ENCODE peak calls at places on chromosomes 4 and X, in ten cellular contexts. One of them, this sample, is unnamed.

GRCh38 chr4:172596206-172596605 is 572.4 kb upstream of the GALNT7 start:
- DNase-seq in RKO: no peak
- DNase-seq in Caki2: no peak
- DNase-seq in mucosa of descending colon: no peak
- DNase-seq in left ventricle myocardium superior: no peak
- DNase-seq in LHCN-M2: no peak
- DNase-seq in thoracic aorta: no peak
- DNase-seq in C1 segment of cervical spinal cord: no peak
- DNase-seq in activated CD8-positive, alpha-beta memory T cell treated with anti-CD3 and anti-CD28 coated beads for 48 hours: no peak
- DNase-seq in ELR: no peak
- DNase-seq in this sample: no peak

GRCh38 chr4:5888222-5888701 is 4.6 kb downstream of the CRMP1 start:
- DNase-seq in mucosa of descending colon: no peak
- DNase-seq in left ventricle myocardium superior: peak; percentile 40
- DNase-seq in Caki2: no peak
- DNase-seq in thoracic aorta: no peak
- DNase-seq in RKO: no peak
- DNase-seq in ELR: no peak
- DNase-seq in C1 segment of cervical spinal cord: no peak
- DNase-seq in LHCN-M2: no peak
- DNase-seq in activated CD8-positive, alpha-beta memory T cell treated with anti-CD3 and anti-CD28 coated beads for 48 hours: no peak
- DNase-seq in this sample: no peak

GRCh38 chr4:189049682-189050081 is 891.0 kb upstream of the FRG1 start:
- DNase-seq in LHCN-M2: no peak
- DNase-seq in ELR: no peak
- DNase-seq in C1 segment of cervical spinal cord: no peak
- DNase-seq in activated CD8-positive, alpha-beta memory T cell treated with anti-CD3 and anti-CD28 coated beads for 48 hours: no peak
- DNase-seq in Caki2: no peak
- DNase-seq in left ventricle myocardium superior: no peak
- DNase-seq in mucosa of descending colon: no peak
- DNase-seq in RKO: no peak
- DNase-seq in thoracic aorta: no peak
- DNase-seq in this sample: peak; percentile 46

GRCh38 chrX:107672955-107673378 is 44.7 kb downstream of the PRPS1 start:
- DNase-seq in Caki2: peak; percentile 92
- DNase-seq in C1 segment of cervical spinal cord: no peak
- DNase-seq in left ventricle myocardium superior: peak; percentile 81
- DNase-seq in thoracic aorta: no peak
- DNase-seq in activated CD8-positive, alpha-beta memory T cell treated with anti-CD3 and anti-CD28 coated beads for 48 hours: peak; percentile 62
- DNase-seq in RKO: peak; percentile 25
- DNase-seq in mucosa of descending colon: peak; percentile 79
- DNase-seq in LHCN-M2: peak; percentile 86
- DNase-seq in ELR: peak; percentile 70
- DNase-seq in this sample: no peak

GRCh38 chr4:77177196-77177595 is 20.2 kb downstream of the CCNG2 start:
- DNase-seq in mucosa of descending colon: no peak
- DNase-seq in LHCN-M2: peak; percentile 99
- DNase-seq in left ventricle myocardium superior: no peak
- DNase-seq in C1 segment of cervical spinal cord: no peak
- DNase-seq in Caki2: no peak
- DNase-seq in thoracic aorta: no peak
- DNase-seq in ELR: no peak
- DNase-seq in activated CD8-positive, alpha-beta memory T cell treated with anti-CD3 and anti-CD28 coated beads for 48 hours: no peak
- DNase-seq in RKO: no peak
- DNase-seq in this sample: no peak

GRCh38 chr4:133720001-133720400 is 481.6 kb downstream of the PABPC4L start:
- DNase-seq in activated CD8-positive, alpha-beta memory T cell treated with anti-CD3 and anti-CD28 coated beads for 48 hours: no peak
- DNase-seq in thoracic aorta: no peak
- DNase-seq in LHCN-M2: peak; percentile 5
- DNase-seq in C1 segment of cervical spinal cord: no peak
- DNase-seq in left ventricle myocardium superior: no peak
- DNase-seq in ELR: peak; percentile 30
- DNase-seq in mucosa of descending colon: no peak
- DNase-seq in RKO: no peak
- DNase-seq in Caki2: no peak
- DNase-seq in this sample: peak; percentile 25

GRCh38 chrX:107619836-107620235 is 8.5 kb upstream of the PRPS1 start:
- DNase-seq in LHCN-M2: no peak
- DNase-seq in Caki2: no peak
- DNase-seq in thoracic aorta: no peak
- DNase-seq in left ventricle myocardium superior: no peak
- DNase-seq in C1 segment of cervical spinal cord: no peak
- DNase-seq in activated CD8-positive, alpha-beta memory T cell treated with anti-CD3 and anti-CD28 coated beads for 48 hours: no peak
- DNase-seq in RKO: no peak
- DNase-seq in ELR: no peak
- DNase-seq in mucosa of descending colon: no peak
- DNase-seq in this sample: no peak

GRCh38 chrX:120840826-120841225 is 34.8 kb downstream of the CT47B1 start:
- DNase-seq in LHCN-M2: peak; percentile 3
- DNase-seq in ELR: peak; percentile 28
- DNase-seq in mucosa of descending colon: no peak
- DNase-seq in activated CD8-positive, alpha-beta memory T cell treated with anti-CD3 and anti-CD28 coated beads for 48 hours: no peak
- DNase-seq in C1 segment of cervical spinal cord: no peak
- DNase-seq in RKO: peak; percentile 25
- DNase-seq in Caki2: no peak
- DNase-seq in thoracic aorta: no peak
- DNase-seq in left ventricle myocardium superior: no peak
- DNase-seq in this sample: peak; percentile 11

GRCh38 chr4:3706565-3707422 is 59.4 kb upstream of the ADRA2C start:
- DNase-seq in RKO: no peak
- DNase-seq in mucosa of descending colon: peak; percentile 3
- DNase-seq in LHCN-M2: no peak
- DNase-seq in thoracic aorta: no peak
- DNase-seq in C1 segment of cervical spinal cord: no peak
- DNase-seq in left ventricle myocardium superior: no peak
- DNase-seq in ELR: no peak
- DNase-seq in activated CD8-positive, alpha-beta memory T cell treated with anti-CD3 and anti-CD28 coated beads for 48 hours: no peak
- DNase-seq in Caki2: no peak
- DNase-seq in this sample: no peak

GRCh38 chr4:110748071-110748470 is 125.2 kb upstream of the PITX2 start:
- DNase-seq in activated CD8-positive, alpha-beta memory T cell treated with anti-CD3 and anti-CD28 coated beads for 48 hours: no peak
- DNase-seq in thoracic aorta: no peak
- DNase-seq in LHCN-M2: no peak
- DNase-seq in left ventricle myocardium superior: no peak
- DNase-seq in mucosa of descending colon: no peak
- DNase-seq in ELR: no peak
- DNase-seq in Caki2: no peak
- DNase-seq in RKO: no peak
- DNase-seq in C1 segment of cervical spinal cord: no peak
- DNase-seq in this sample: no peak

GRCh38 chr4:139986621-139987510 is 167.1 kb downstream of the MAML3 start:
- DNase-seq in thoracic aorta: no peak
- DNase-seq in activated CD8-positive, alpha-beta memory T cell treated with anti-CD3 and anti-CD28 coated beads for 48 hours: no peak
- DNase-seq in mucosa of descending colon: no peak
- DNase-seq in left ventricle myocardium superior: no peak
- DNase-seq in C1 segment of cervical spinal cord: no peak
- DNase-seq in LHCN-M2: no peak
- DNase-seq in RKO: no peak
- DNase-seq in ELR: no peak
- DNase-seq in Caki2: no peak
- DNase-seq in this sample: peak; percentile 90

GRCh38 chr4:25069014-25069413 is 38.3 kb upstream of the LGI2 start:
- DNase-seq in left ventricle myocardium superior: no peak
- DNase-seq in ELR: no peak
- DNase-seq in LHCN-M2: no peak
- DNase-seq in mucosa of descending colon: no peak
- DNase-seq in C1 segment of cervical spinal cord: no peak
- DNase-seq in RKO: no peak
- DNase-seq in Caki2: no peak
- DNase-seq in activated CD8-positive, alpha-beta memory T cell treated with anti-CD3 and anti-CD28 coated beads for 48 hours: no peak
- DNase-seq in thoracic aorta: no peak
- DNase-seq in this sample: no peak

GRCh38 chr4:77305766-77306165 is 148.8 kb downstream of the CCNG2 start:
- DNase-seq in ELR: no peak
- DNase-seq in Caki2: no peak
- DNase-seq in RKO: no peak
- DNase-seq in activated CD8-positive, alpha-beta memory T cell treated with anti-CD3 and anti-CD28 coated beads for 48 hours: no peak
- DNase-seq in thoracic aorta: no peak
- DNase-seq in LHCN-M2: no peak
- DNase-seq in C1 segment of cervical spinal cord: no peak
- DNase-seq in mucosa of descending colon: no peak
- DNase-seq in left ventricle myocardium superior: no peak
- DNase-seq in this sample: no peak

GRCh38 chr4:38614198-38614597 is 49.8 kb upstream of the KLF3 start:
- DNase-seq in mucosa of descending colon: no peak
- DNase-seq in left ventricle myocardium superior: no peak
- DNase-seq in thoracic aorta: no peak
- DNase-seq in C1 segment of cervical spinal cord: no peak
- DNase-seq in Caki2: no peak
- DNase-seq in activated CD8-positive, alpha-beta memory T cell treated with anti-CD3 and anti-CD28 coated beads for 48 hours: no peak
- DNase-seq in ELR: no peak
- DNase-seq in RKO: no peak
- DNase-seq in LHCN-M2: no peak
- DNase-seq in this sample: no peak

GRCh38 chr4:113996599-113997177 is 17.2 kb upstream of the ARSJ start:
- DNase-seq in thoracic aorta: no peak
- DNase-seq in ELR: peak; percentile 88
- DNase-seq in Caki2: peak; percentile 69
- DNase-seq in RKO: peak; percentile 69
- DNase-seq in activated CD8-positive, alpha-beta memory T cell treated with anti-CD3 and anti-CD28 coated beads for 48 hours: no peak
- DNase-seq in LHCN-M2: peak; percentile 81
- DNase-seq in C1 segment of cervical spinal cord: no peak
- DNase-seq in left ventricle myocardium superior: no peak
- DNase-seq in mucosa of descending colon: no peak
- DNase-seq in this sample: no peak

GRCh38 chrX:1546601-1547275 is 9.8 kb upstream of the P2RY8 start:
- DNase-seq in C1 segment of cervical spinal cord: no peak
- DNase-seq in thoracic aorta: no peak
- DNase-seq in left ventricle myocardium superior: no peak
- DNase-seq in activated CD8-positive, alpha-beta memory T cell treated with anti-CD3 and anti-CD28 coated beads for 48 hours: no peak
- DNase-seq in mucosa of descending colon: no peak
- DNase-seq in RKO: no peak
- DNase-seq in LHCN-M2: no peak
- DNase-seq in ELR: no peak
- DNase-seq in Caki2: no peak
- DNase-seq in this sample: no peak

GRCh38 chr4:25970691-25971427 is 56.8 kb downstream of the SMIM20 start:
- DNase-seq in thoracic aorta: no peak
- DNase-seq in LHCN-M2: peak; percentile 99
- DNase-seq in C1 segment of cervical spinal cord: no peak
- DNase-seq in activated CD8-positive, alpha-beta memory T cell treated with anti-CD3 and anti-CD28 coated beads for 48 hours: no peak
- DNase-seq in ELR: peak; percentile 10
- DNase-seq in mucosa of descending colon: peak; percentile 50
- DNase-seq in Caki2: no peak
- DNase-seq in RKO: no peak
- DNase-seq in left ventricle myocardium superior: peak; percentile 44
- DNase-seq in this sample: no peak

GRCh38 chr4:27000820-27001219 is 140.2 kb downstream of the STIM2 start:
- DNase-seq in thoracic aorta: no peak
- DNase-seq in ELR: peak; percentile 29
- DNase-seq in RKO: peak; percentile 35
- DNase-seq in mucosa of descending colon: no peak
- DNase-seq in C1 segment of cervical spinal cord: no peak
- DNase-seq in activated CD8-positive, alpha-beta memory T cell treated with anti-CD3 and anti-CD28 coated beads for 48 hours: no peak
- DNase-seq in LHCN-M2: no peak
- DNase-seq in Caki2: no peak
- DNase-seq in left ventricle myocardium superior: no peak
- DNase-seq in this sample: no peak

GRCh38 chr4:154332681-154333421 is 158.7 kb downstream of the DCHS2 start:
- DNase-seq in mucosa of descending colon: peak; percentile 32
- DNase-seq in Caki2: no peak
- DNase-seq in RKO: no peak
- DNase-seq in activated CD8-positive, alpha-beta memory T cell treated with anti-CD3 and anti-CD28 coated beads for 48 hours: peak; percentile 7
- DNase-seq in C1 segment of cervical spinal cord: peak; percentile 41
- DNase-seq in ELR: no peak
- DNase-seq in left ventricle myocardium superior: no peak
- DNase-seq in thoracic aorta: no peak
- DNase-seq in LHCN-M2: no peak
- DNase-seq in this sample: no peak

GRCh38 chr4:59161249-59161648 is 2038.9 kb upstream of the ADGRL3 start:
- DNase-seq in left ventricle myocardium superior: no peak
- DNase-seq in C1 segment of cervical spinal cord: no peak
- DNase-seq in activated CD8-positive, alpha-beta memory T cell treated with anti-CD3 and anti-CD28 coated beads for 48 hours: no peak
- DNase-seq in RKO: no peak
- DNase-seq in LHCN-M2: no peak
- DNase-seq in mucosa of descending colon: no peak
- DNase-seq in Caki2: no peak
- DNase-seq in thoracic aorta: no peak
- DNase-seq in ELR: no peak
- DNase-seq in this sample: peak; percentile 4

GRCh38 chrX:154430504-154430903 is 2.0 kb downstream of the ATP6AP1 start:
- DNase-seq in Caki2: no peak
- DNase-seq in left ventricle myocardium superior: no peak
- DNase-seq in mucosa of descending colon: no peak
- DNase-seq in RKO: no peak
- DNase-seq in C1 segment of cervical spinal cord: no peak
- DNase-seq in ELR: no peak
- DNase-seq in activated CD8-positive, alpha-beta memory T cell treated with anti-CD3 and anti-CD28 coated beads for 48 hours: no peak
- DNase-seq in thoracic aorta: no peak
- DNase-seq in LHCN-M2: no peak
- DNase-seq in this sample: no peak